ENCODE peak calls at places on chromosome 2, in ten cellular contexts. N, O, V, A, R, I, S, E, Y and C are unnamed samples.

GRCh38 chr2:131031431-131031841 is 61.8 kb downstream of the FAM168B start:
- DNase-seq in N (no peak), O (no peak), V (no peak), A (no peak), R (no peak), I (no peak), S (no peak), E (no peak), Y (peak), C (peak)

GRCh38 chr2:222448806-222449205 is 24.5 kb downstream of the SGPP2 start:
- DNase-seq in N (no peak), O (no peak), V (no peak), A (peak), R (peak), I (no peak), S (no peak), E (peak), Y (peak), C (no peak)

GRCh38 chr2:26875808-26876207 is 27.9 kb downstream of the DPYSL5 start:
- DNase-seq in N (no peak), O (no peak), V (no peak), A (no peak), R (no peak), I (no peak), S (no peak), E (no peak), Y (no peak), C (no peak)

GRCh38 chr2:150983498-150983897 is 278.2 kb downstream of the RBM43 start:
- DNase-seq in N (no peak), O (no peak), V (no peak), A (no peak), R (no peak), I (no peak), S (no peak), E (no peak), Y (no peak), C (no peak)

GRCh38 chr2:148876190-148876588 is 1.2 kb downstream of the KIF5C start:
- DNase-seq in N (no peak), O (no peak), V (no peak), A (no peak), R (peak), I (no peak), S (peak), E (no peak), Y (no peak), C (no peak)

GRCh38 chr2:174846941-174847938 is 83.0 kb upstream of the CHRNA1 start:
- DNase-seq in N (peak), O (no peak), V (peak), A (peak), R (peak), I (no peak), S (no peak), E (peak), Y (peak), C (no peak)

GRCh38 chr2:173821451-173821850 is 143.7 kb downstream of the SP3 start:
- DNase-seq in N (no peak), O (no peak), V (no peak), A (no peak), R (no peak), I (no peak), S (no peak), E (no peak), Y (no peak), C (no peak)

GRCh38 chr2:153786016-153786415 is 85.7 kb upstream of the GALNT13 start:
- DNase-seq in N (no peak), O (no peak), V (no peak), A (no peak), R (peak), I (no peak), S (no peak), E (no peak), Y (no peak), C (no peak)

GRCh38 chr2:145845207-145845894 is 1325.4 kb upstream of the ZEB2 start:
- DNase-seq in N (peak), O (no peak), V (no peak), A (no peak), R (no peak), I (no peak), S (no peak), E (no peak), Y (no peak), C (no peak)

GRCh38 chr2:70122470-70122869 is 35.2 kb downstream of the PCBP1 start:
- DNase-seq in N (no peak), O (no peak), V (no peak), A (no peak), R (no peak), I (no peak), S (no peak), E (no peak), Y (peak), C (no peak)

GRCh38 chr2:32856891-32857290 is 89.9 kb upstream of the LTBP1 start:
- DNase-seq in N (no peak), O (no peak), V (no peak), A (no peak), R (no peak), I (no peak), S (no peak), E (no peak), Y (no peak), C (no peak)

GRCh38 chr2:137912358-137912757 is 51.9 kb upstream of the HNMT start:
- DNase-seq in N (no peak), O (no peak), V (no peak), A (no peak), R (no peak), I (no peak), S (no peak), E (no peak), Y (no peak), C (no peak)

GRCh38 chr2:138502253-138503086 is 900 bp downstream of the SPOPL start:
- DNase-seq in N (no peak), O (no peak), V (peak), A (no peak), R (peak), I (no peak), S (no peak), E (no peak), Y (no peak), C (peak)

GRCh38 chr2:180180511-180180910 is 173.4 kb upstream of the CWC22 start:
- DNase-seq in N (no peak), O (no peak), V (no peak), A (no peak), R (no peak), I (no peak), S (no peak), E (no peak), Y (no peak), C (no peak)

GRCh38 chr2:149076863-149077412 is 38.4 kb downstream of the LYPD6B start:
- DNase-seq in N (no peak), O (no peak), V (no peak), A (no peak), R (no peak), I (no peak), S (no peak), E (no peak), Y (no peak), C (no peak)

GRCh38 chr2:7953184-7953583 is 728.7 kb upstream of the ID2 start:
- DNase-seq in N (no peak), O (no peak), V (no peak), A (no peak), R (no peak), I (no peak), S (no peak), E (no peak), Y (no peak), C (no peak)

GRCh38 chr2:162573288-162573687 is 229.4 kb downstream of the GCA start:
- DNase-seq in N (no peak), O (no peak), V (no peak), A (no peak), R (no peak), I (no peak), S (no peak), E (no peak), Y (no peak), C (no peak)

GRCh38 chr2:168494190-168494711 is 38.2 kb downstream of the CERS6 start:
- DNase-seq in N (no peak), O (no peak), V (no peak), A (no peak), R (peak), I (no peak), S (no peak), E (no peak), Y (no peak), C (no peak)

GRCh38 chr2:205650450-205650849 is 31.9 kb upstream of the NRP2 start:
- DNase-seq in N (no peak), O (no peak), V (no peak), A (peak), R (no peak), I (no peak), S (no peak), E (peak), Y (peak), C (no peak)